ENCODE peak calls at places on chromosomes 6 and 20, in five cellular contexts. D is mammary epithelial cell, O is ascending aorta, K is heart right ventricle, Z is brain microvascular endothelial cell. F is an unnamed sample.

GRCh38 chr20:651713-652610 is 1.0 kb downstream of the SRXN1 start:
- DNase-seq in D (no peak), O (no peak), K (no peak), Z (no peak), F (peak; percentile 89)

GRCh38 chr20:46108976-46109375 is 9.1 kb upstream of the CD40 start:
- DNase-seq in D (no peak), O (no peak), K (no peak), Z (no peak), F (no peak)

GRCh38 chr6:35469711-35470662 is 1.8 kb downstream of the RPL10A start:
- DNase-seq in D (peak; percentile 66), O (no peak), K (no peak), Z (no peak), F (peak; percentile 88)

GRCh38 chr6:42714098-42714761 is 8.2 kb downstream of the PRPH2 start:
- DNase-seq in D (peak; percentile 43), O (no peak), K (no peak), Z (peak; percentile 58), F (no peak)

GRCh38 chr6:138486249-138487121 is 12.8 kb downstream of the NHSL1 start:
- DNase-seq in D (peak; percentile 79), O (no peak), K (no peak), Z (no peak), F (no peak)

GRCh38 chr20:62583424-62583920 is 58.8 kb upstream of the SLCO4A1 start:
- DNase-seq in D (no peak), O (no peak), K (no peak), Z (no peak), F (no peak)

GRCh38 chr20:51749674-51750036 is 18.5 kb downstream of the ATP9A start:
- DNase-seq in D (peak; percentile 36), O (no peak), K (no peak), Z (peak; percentile 42), F (peak; percentile 73)

GRCh38 chr6:158211273-158212055 is 43.3 kb downstream of the GTF2H5 start:
- DNase-seq in D (peak; percentile 35), O (no peak), K (no peak), Z (no peak), F (peak; percentile 89)

GRCh38 chr6:71388846-71389543 is 100.4 kb downstream of the OGFRL1 start:
- DNase-seq in D (no peak), O (no peak), K (no peak), Z (no peak), F (no peak)

GRCh38 chr20:53608456-53609413 is 15.1 kb upstream of the ZNF217 start:
- DNase-seq in D (no peak), O (no peak), K (no peak), Z (no peak), F (no peak)

GRCh38 chr6:49909508-49910047 is 43.2 kb upstream of the CRISP1 start:
- DNase-seq in D (no peak), O (no peak), K (no peak), Z (no peak), F (no peak)

GRCh38 chr6:143410859-143411270 is 39.6 kb downstream of the ADAT2 start:
- DNase-seq in D (peak; percentile 88), O (no peak), K (no peak), Z (peak; percentile 44), F (peak; percentile 88)

GRCh38 chr20:24723953-24724352 is 225.1 kb upstream of the CST7 start:
- DNase-seq in D (no peak), O (no peak), K (no peak), Z (no peak), F (no peak)

GRCh38 chr6:168152306-168152963 is 73.4 kb upstream of the FRMD1 start:
- DNase-seq in D (no peak), O (no peak), K (no peak), Z (no peak), F (no peak)

GRCh38 chr20:19918965-19919329 is 98.2 kb upstream of the NAA20 start:
- DNase-seq in D (no peak), O (no peak), K (no peak), Z (no peak), F (no peak)

GRCh38 chr20:57038608-57039440 is 227.6 kb downstream of the BMP7 start:
- DNase-seq in D (no peak), O (no peak), K (no peak), Z (no peak), F (no peak)

GRCh38 chr6:162733489-162733888 is 5.7 kb downstream of the PACRG start:
- DNase-seq in D (no peak), O (no peak), K (no peak), Z (no peak), F (no peak)

GRCh38 chr6:17962436-17963031 is 24.9 kb downstream of the KIF13A start:
- DNase-seq in D (peak; percentile 90), O (no peak), K (peak; percentile 67), Z (peak; percentile 96), F (peak; percentile 90)

GRCh38 chr20:38201356-38201755 is 36.3 kb upstream of the TGM2 start:
- DNase-seq in D (peak; percentile 94), O (no peak), K (no peak), Z (peak; percentile 84), F (peak; percentile 96)

GRCh38 chr6:106939208-106939607 is 35.3 kb downstream of the CD24 start:
- DNase-seq in D (no peak), O (no peak), K (no peak), Z (no peak), F (no peak)

GRCh38 chr6:152957796-152958195 is 25.0 kb downstream of the FBXO5 start:
- DNase-seq in D (peak; percentile 24), O (no peak), K (no peak), Z (no peak), F (no peak)

GRCh38 chr6:106513813-106514212 is 115.5 kb downstream of the RTN4IP1 start:
- DNase-seq in D (peak; percentile 41), O (no peak), K (no peak), Z (no peak), F (peak; percentile 48)

GRCh38 chr20:41004561-41005360 is 23.9 kb upstream of the TOP1 start:
- DNase-seq in D (peak; percentile 71), O (no peak), K (no peak), Z (no peak), F (peak; percentile 45)

GRCh38 chr20:48335421-48336090 is 492.2 kb downstream of the PREX1 start:
- DNase-seq in D (no peak), O (no peak), K (no peak), Z (no peak), F (no peak)

GRCh38 chr6:159134701-159135364 is 34.4 kb upstream of the FNDC1 start:
- DNase-seq in D (peak; percentile 36), O (no peak), K (no peak), Z (peak; percentile 53), F (peak; percentile 68)

DNA sequence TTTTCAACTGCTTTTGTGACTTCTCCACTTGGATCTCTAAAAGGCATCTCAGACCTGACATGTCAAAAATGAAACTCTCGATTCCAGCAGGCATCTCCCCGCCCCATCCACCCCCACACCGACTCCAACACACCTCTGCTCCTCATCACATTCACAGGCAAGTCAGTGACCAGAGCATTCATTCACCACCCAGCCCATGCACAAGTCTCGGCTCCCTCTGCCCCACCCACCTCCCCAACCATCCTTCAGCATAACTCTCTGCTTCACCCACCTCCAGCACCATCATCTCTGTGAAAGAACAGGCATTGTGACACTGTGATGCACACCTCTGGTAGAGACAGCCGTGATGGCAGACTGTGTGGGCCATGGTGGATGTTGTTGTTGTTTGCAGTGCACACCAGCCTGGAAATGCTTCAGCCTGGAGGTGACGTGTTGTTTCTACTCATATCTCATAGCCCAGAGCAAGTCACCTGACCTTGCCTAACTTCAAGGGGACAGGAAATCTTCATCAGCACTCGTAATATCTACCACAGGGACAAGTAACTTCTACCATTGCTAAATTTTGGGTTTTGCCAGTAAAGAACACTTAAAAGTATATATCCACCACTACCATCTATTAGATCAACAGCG is 56.5 kb downstream of the ANKRD60 start:
- DNase-seq in D (no peak), O (no peak), K (no peak), Z (no peak), F (no peak)
- TF ChIP-seq CTCF in D (no peak), O (no peak), K (no peak), Z (no peak), F (no peak)

GRCh38 chr20:59042796-59043621 is 423 bp upstream of the PRELID3B start:
- DNase-seq in D (peak; percentile 88), O (peak; percentile 71), K (peak; percentile 96), Z (peak; percentile 73), F (peak; percentile 99)
- H3K4me3 ChIP-seq in D (peak overlapping the region; percentile 45), O (peak overlapping the region; percentile 87), K (peak overlapping the region; percentile 91), Z (peak overlapping the region; percentile 79), F (peak overlapping the region; percentile 94)

GRCh38 chr6:33211666-33212422 is 3.5 kb downstream of the RING1 start:
- DNase-seq in D (no peak), O (no peak), K (no peak), Z (no peak), F (peak; percentile 76)

GRCh38 chr6:33211136-33211535 is 2.8 kb downstream of the RING1 start:
- DNase-seq in D (no peak), O (no peak), K (no peak), Z (no peak), F (peak; percentile 57)

GRCh38 chr6:33213989-33214335 is 5.7 kb downstream of the RING1 start:
- DNase-seq in D (no peak), O (no peak), K (no peak), Z (no peak), F (peak; percentile 88)

GRCh38 chr6:33213166-33213988 is 5.1 kb downstream of the RING1 start:
- DNase-seq in D (no peak), O (no peak), K (no peak), Z (no peak), F (peak; percentile 88)

DNA sequence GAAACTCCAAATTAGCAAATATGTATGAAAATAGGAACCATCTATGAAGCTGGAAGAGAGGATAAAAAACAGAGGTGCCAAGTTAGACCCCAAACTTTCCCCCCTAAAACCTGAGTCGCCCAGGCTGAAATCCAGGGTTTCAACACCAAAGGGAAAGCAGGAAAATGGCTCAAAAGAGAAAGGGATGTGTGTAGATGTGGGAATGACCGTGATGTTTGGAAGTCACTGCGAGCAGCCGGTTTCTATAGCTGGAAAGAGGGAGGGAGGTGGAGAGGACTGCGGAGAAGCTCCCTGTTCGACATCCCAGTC is 4.5 kb downstream of the RING1 start:
- DNase-seq in D (no peak), O (no peak), K (no peak), Z (no peak), F (peak; percentile 91)
- H3K27ac ChIP-seq in D (no peak overlapping the region), O (no peak overlapping the region), K (no peak overlapping the region), Z (no peak overlapping the region), F (peak overlapping the region; percentile 18)

GRCh38 chr6:13030421-13030820 is 297.9 kb downstream of the TBC1D7 start:
- DNase-seq in D (no peak), O (no peak), K (no peak), Z (no peak), F (no peak)

GRCh38 chr6:13024616-13025015 is 303.7 kb downstream of the TBC1D7 start:
- DNase-seq in D (no peak), O (no peak), K (no peak), Z (no peak), F (no peak)

GRCh38 chr6:13026100-13026499 is 302.2 kb downstream of the TBC1D7 start:
- DNase-seq in D (no peak), O (no peak), K (no peak), Z (no peak), F (no peak)

GRCh38 chr6:13027200-13027599 is 301.1 kb downstream of the TBC1D7 start:
- DNase-seq in D (no peak), O (no peak), K (no peak), Z (no peak), F (no peak)

GRCh38 chr6:13026557-13026956 is 301.8 kb downstream of the TBC1D7 start:
- DNase-seq in D (no peak), O (no peak), K (no peak), Z (no peak), F (no peak)
- TF ChIP-seq CTCF in D (no peak), O (no peak), K (no peak), Z (no peak), F (no peak)